ENCODE peak calls at places on chromosomes 13 and 19, in five cellular contexts. E is WERI-Rb-1, Y is Peyer's patch, Z is upper lobe of left lung, J is uterus. S is an unnamed sample.

GRCh38 chr19:53864308-53864836 is 3.3 kb upstream of the MYADM start:
- DNase-seq in Z (no peak), J (no peak), Y (no peak), E (no peak), S (no peak)

GRCh38 chr19:29630661-29631060 is 24.6 kb downstream of the POP4 start:
- DNase-seq in E (no peak), Z (no peak), J (no peak), Y (no peak), S (no peak)

GRCh38 chr19:34171539-34171876 is 796 bp upstream of the LSM14A start:
- DNase-seq in E (no peak), Y (no peak), Z (no peak), J (no peak), S (no peak)

GRCh38 chr13:78254113-78254512 is 335.5 kb upstream of the EDNRB start:
- DNase-seq in Z (no peak), J (no peak), Y (no peak), E (no peak), S (no peak)

GRCh38 chr13:39656325-39656677 is 839 bp downstream of the COG6 start:
- DNase-seq in J (no peak), E (no peak), Y (no peak), Z (no peak), S (no peak)

GRCh38 chr19:54168174-54168917 is 4.6 kb downstream of the TMC4 start:
- DNase-seq in J (peak), E (peak), Y (peak), Z (peak), S (peak)

GRCh38 chr13:112522578-112522977 is 65.4 kb downstream of the TUBGCP3 start:
- DNase-seq in E (no peak), Z (no peak), J (no peak), Y (no peak), S (no peak)

GRCh38 chr19:7395360-7395781 is 46.6 kb downstream of the ARHGEF18 start:
- DNase-seq in J (no peak), E (no peak), Y (no peak), Z (no peak), S (no peak)

GRCh38 chr13:29922896-29923295 is 72.5 kb upstream of the UBL3 start:
- DNase-seq in Z (no peak), E (no peak), Y (no peak), J (no peak), S (no peak)

GRCh38 chr19:12139309-12139708 is 841 bp downstream of the ZNF20 start:
- DNase-seq in Y (no peak), E (no peak), J (no peak), Z (no peak), S (no peak)

GRCh38 chr13:111031531-111031961 is 83.6 kb upstream of the ARHGEF7 start:
- DNase-seq in J (no peak), Z (no peak), E (no peak), Y (no peak), S (no peak)

GRCh38 chr19:6590458-6591319 is at the start of gene CD70:
- DNase-seq in Z (peak), J (no peak), Y (peak), E (peak), S (no peak)

GRCh38 chr13:34967851-34968562 is 25.9 kb downstream of the NBEA start:
- DNase-seq in Z (no peak), J (no peak), Y (no peak), E (no peak), S (no peak)

GRCh38 chr13:76878043-76878442 is 8.2 kb downstream of the KCTD12 start:
- DNase-seq in Y (no peak), E (no peak), J (no peak), Z (no peak), S (no peak)

DNA sequence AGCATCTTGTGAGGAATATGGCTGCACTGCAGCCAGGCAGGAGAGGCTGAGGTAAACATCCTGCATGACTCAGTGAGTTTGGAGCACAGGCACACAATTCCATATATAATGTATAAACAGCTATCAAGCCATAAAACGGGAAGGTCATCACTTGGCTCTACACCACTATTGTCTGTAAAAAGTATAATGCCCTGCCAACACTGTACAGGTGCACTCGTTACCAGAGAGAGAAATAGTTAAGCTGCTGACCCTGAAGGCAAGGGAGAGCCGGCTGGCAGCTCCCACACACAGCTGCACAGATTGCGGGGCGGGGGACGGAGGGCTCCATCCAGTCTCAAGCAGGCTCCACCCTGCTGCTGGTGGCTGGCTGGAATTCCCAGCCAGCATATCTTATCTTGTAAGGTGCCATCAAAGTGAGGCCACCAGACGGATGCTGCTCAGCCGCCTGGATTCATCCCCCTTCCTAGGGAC is 668.1 kb downstream of the SLITRK5 start:
- DNase-seq in Y (no peak), Z (no peak), E (peak), J (no peak), S (no peak)
- H3K27ac ChIP-seq in Y (no peak), Z (no peak), E (no peak), J (no peak), S (no peak)

DNA sequence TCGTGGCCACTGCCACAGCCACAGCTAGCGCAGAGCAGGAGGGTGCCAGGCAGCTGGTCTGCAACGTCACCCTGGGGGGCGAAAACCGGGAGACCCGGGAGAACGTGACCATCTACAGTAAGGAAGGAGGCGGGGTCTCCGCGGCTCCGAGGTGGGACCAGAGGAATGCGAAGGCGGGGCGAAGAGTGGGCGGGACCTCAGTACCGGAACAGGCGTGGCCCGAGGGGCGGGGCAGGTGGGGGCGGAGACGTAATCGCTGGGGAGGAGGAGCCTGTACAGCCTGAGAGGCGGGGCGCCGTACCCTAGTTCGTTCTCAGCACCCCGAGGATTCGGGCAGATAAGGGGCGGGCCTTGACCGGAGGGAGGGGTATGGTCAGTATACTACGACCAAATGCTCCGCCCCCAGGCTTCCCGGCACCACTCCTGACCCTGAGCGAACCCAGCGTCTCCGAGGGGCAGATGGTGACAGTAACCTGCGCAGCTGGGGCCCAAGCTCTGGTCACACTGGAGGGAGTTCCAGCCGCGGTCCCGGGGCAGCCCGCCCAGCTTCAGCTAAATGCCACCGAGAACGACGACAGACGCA is 2.5 kb downstream of the ICAM5 start:
- DNase-seq in E (peak), J (peak), Z (peak), Y (peak), S (no peak)
- H3K4me3 ChIP-seq in E (peak), J (no peak), Z (peak), Y (peak), S (peak)

DNA sequence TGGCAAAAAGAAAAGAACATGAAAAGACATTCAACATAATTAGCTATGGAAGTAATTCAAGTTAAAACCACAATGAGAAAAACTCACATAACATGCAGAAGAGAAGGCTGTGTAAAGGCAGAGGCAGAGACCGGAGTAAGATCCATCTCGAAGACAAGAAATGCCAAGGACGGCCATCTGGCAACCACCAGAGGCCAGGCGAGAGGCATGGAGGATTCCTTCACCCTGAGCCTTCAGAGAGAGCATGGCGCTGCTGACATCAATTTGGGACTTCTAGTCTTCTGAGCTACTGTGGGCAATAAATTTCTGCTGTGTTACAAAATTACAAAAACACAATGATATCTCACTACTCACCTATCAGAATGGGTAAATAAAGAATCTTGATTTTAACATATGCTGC is 381.0 kb downstream of the TSHZ3 start:
- DNase-seq in E (no peak), Z (no peak), J (no peak), Y (no peak), S (no peak)
- TF ChIP-seq CTCF in E (no peak), Z (no peak), J (no peak), Y (no peak), S (no peak)

GRCh38 chr19:31930401-31930800 is 415.0 kb upstream of the ZNF507 start:
- DNase-seq in Y (no peak), Z (no peak), E (no peak), J (no peak), S (no peak)
- H3K27ac ChIP-seq in Y (no peak), Z (no peak), E (no peak), J (no peak), S (no peak)

GRCh38 chr19:15507068-15508034 is 974 bp upstream of the CYP4F22 start:
- DNase-seq in J (no peak), E (no peak), Y (no peak), Z (no peak), S (no peak)

GRCh38 chr19:15501596-15501995 is 6.7 kb upstream of the CYP4F22 start:
- DNase-seq in J (no peak), Z (no peak), Y (no peak), E (no peak), S (no peak)

GRCh38 chr19:15508035-15508710 is at the start of gene CYP4F22:
- DNase-seq in Z (peak), E (no peak), Y (no peak), J (no peak), S (no peak)

GRCh38 chr19:15502264-15502663 is 6.1 kb upstream of the CYP4F22 start:
- DNase-seq in E (no peak), J (no peak), Z (no peak), Y (no peak), S (no peak)

GRCh38 chr19:15506074-15506565 is 2.2 kb upstream of the CYP4F22 start:
- DNase-seq in E (no peak), J (no peak), Z (no peak), Y (no peak), S (no peak)
- H3K4me3 ChIP-seq in E (no peak), J (no peak), Z (no peak), Y (no peak), S (no peak)

GRCh38 chr19:19514215-19514633 is 1.1 kb downstream of the TSSK6 start:
- DNase-seq in E (no peak), Y (no peak), J (peak), Z (peak), S (no peak)

GRCh38 chr19:19517235-19517619 is 1.2 kb downstream of the NDUFA13 start:
- DNase-seq in Y (no peak), Z (no peak), J (no peak), E (no peak), S (no peak)

GRCh38 chr19:19514881-19515763 is at the start of gene TSSK6:
- DNase-seq in Y (no peak), Z (peak), E (no peak), J (no peak), S (no peak)

GRCh38 chr19:19513671-19514070 is 1.7 kb downstream of the TSSK6 start:
- DNase-seq in Y (no peak), J (no peak), E (no peak), Z (peak), S (no peak)

GRCh38 chr19:19515764-19516519 is at the start of gene NDUFA13:
- DNase-seq in J (peak), Y (peak), E (peak), Z (peak), S (peak)
- TF ChIP-seq CTCF in J (no peak), Y (peak), E (peak), Z (no peak), S (no peak)

GRCh38 chr19:45103625-45104319 is 10.8 kb downstream of the PPP1R37 start:
- DNase-seq in E (peak), Y (no peak), Z (no peak), J (no peak), S (no peak)
- H3K27ac ChIP-seq in E (peak), Y (peak), Z (peak), J (no peak), S (no peak)

DNA sequence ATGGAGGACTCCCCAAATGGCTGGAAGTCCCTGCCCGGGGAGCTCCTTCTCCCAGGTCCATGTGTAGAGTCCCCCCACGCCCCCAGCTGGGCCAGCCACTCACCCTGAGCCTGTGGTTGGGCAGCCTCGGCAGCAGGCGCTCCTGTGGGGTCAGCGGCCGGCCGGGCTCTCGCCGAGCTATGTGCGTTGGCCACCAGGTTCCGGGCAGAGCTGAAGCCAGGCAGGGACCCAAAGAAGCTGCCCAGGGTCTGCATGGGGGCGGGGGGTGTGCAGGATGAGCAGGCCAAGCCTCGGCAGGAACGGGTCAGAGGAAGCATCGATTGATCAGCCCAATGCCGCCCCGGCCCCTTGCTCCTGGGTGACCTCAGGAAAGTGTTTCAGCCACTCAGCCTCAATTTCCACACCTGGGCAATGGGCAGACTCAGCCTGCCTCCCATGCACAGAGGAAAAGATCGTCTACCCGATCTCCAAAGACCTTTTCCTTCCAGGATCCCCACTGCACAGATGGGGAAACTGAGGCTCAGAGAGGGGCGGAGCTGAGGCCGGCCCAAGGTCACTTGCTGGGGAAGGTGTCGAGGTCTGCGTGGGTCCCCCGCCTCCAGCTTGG is 732 bp downstream of the PLIN4 start:
- DNase-seq in J (no peak), Y (no peak), Z (peak), E (no peak), S (no peak)
- H3K4me3 ChIP-seq in J (peak), Y (peak), Z (no peak), E (no peak), S (peak)

S was measured in coronary artery.